ENCODE peak calls at places on chromosomes 16 and 17, in four cellular contexts. One of them, this sample, is unnamed.

GRCh38 chr16:11493531-11493929 is 93.2 kb downstream of the LITAF start:
- DNase-seq in neural progenitor cell: no peak
- DNase-seq in dorsolateral prefrontal cortex: no peak
- DNase-seq in IMR-90: no peak
- DNase-seq in this sample: no peak

GRCh38 chr17:6163632-6164319 is 93.6 kb downstream of the WSCD1 start:
- DNase-seq in neural progenitor cell: no peak
- DNase-seq in dorsolateral prefrontal cortex: peak; percentile 35
- DNase-seq in IMR-90: no peak
- DNase-seq in this sample: peak; percentile 26

GRCh38 chr16:2008009-2008526 is 1.6 kb downstream of the ZNF598 start:
- DNase-seq in neural progenitor cell: no peak
- DNase-seq in dorsolateral prefrontal cortex: no peak
- DNase-seq in IMR-90: peak; percentile 34
- DNase-seq in this sample: peak; percentile 86

GRCh38 chr16:75537795-75538194 is 1.9 kb upstream of the CHST5 start:
- DNase-seq in neural progenitor cell: no peak
- DNase-seq in dorsolateral prefrontal cortex: no peak
- DNase-seq in IMR-90: no peak
- DNase-seq in this sample: no peak

GRCh38 chr17:29148257-29148789 is 31.9 kb downstream of the MYO18A start:
- DNase-seq in neural progenitor cell: peak; percentile 33
- DNase-seq in dorsolateral prefrontal cortex: no peak
- DNase-seq in IMR-90: no peak
- DNase-seq in this sample: no peak

GRCh38 chr16:31519746-31520145 is 8.0 kb upstream of the AHSP start:
- DNase-seq in neural progenitor cell: peak; percentile 7
- DNase-seq in dorsolateral prefrontal cortex: no peak
- DNase-seq in IMR-90: no peak
- DNase-seq in this sample: no peak

GRCh38 chr17:1203111-1203966 is 23.6 kb upstream of the ABR start:
- DNase-seq in neural progenitor cell: peak; percentile 94
- DNase-seq in dorsolateral prefrontal cortex: no peak
- DNase-seq in IMR-90: peak; percentile 51
- DNase-seq in this sample: peak; percentile 50

GRCh38 chr17:76199466-76199865 is 40.8 kb downstream of the RNF157 start:
- DNase-seq in neural progenitor cell: no peak
- DNase-seq in dorsolateral prefrontal cortex: no peak
- DNase-seq in IMR-90: no peak
- DNase-seq in this sample: no peak

GRCh38 chr17:9022553-9023388 is 1.5 kb downstream of the NTN1 start:
- DNase-seq in neural progenitor cell: peak; percentile 68
- DNase-seq in dorsolateral prefrontal cortex: no peak
- DNase-seq in IMR-90: no peak
- DNase-seq in this sample: no peak

GRCh38 chr17:50604470-50604869 is 30.2 kb upstream of the ABCC3 start:
- DNase-seq in neural progenitor cell: no peak
- DNase-seq in dorsolateral prefrontal cortex: no peak
- DNase-seq in IMR-90: peak; percentile 28
- DNase-seq in this sample: no peak

GRCh38 chr17:64947146-64947545 is 27.9 kb upstream of the LRRC37A3 start:
- DNase-seq in neural progenitor cell: no peak
- DNase-seq in dorsolateral prefrontal cortex: no peak
- DNase-seq in IMR-90: peak; percentile 11
- DNase-seq in this sample: no peak

GRCh38 chr17:76657505-76658386 is 14.2 kb upstream of the ST6GALNAC1 start:
- DNase-seq in neural progenitor cell: no peak
- DNase-seq in dorsolateral prefrontal cortex: no peak
- DNase-seq in IMR-90: no peak
- DNase-seq in this sample: no peak

GRCh38 chr16:35144212-35144932 is 1685.0 kb downstream of the TP53TG3F start:
- DNase-seq in neural progenitor cell: no peak
- DNase-seq in dorsolateral prefrontal cortex: no peak
- DNase-seq in IMR-90: no peak
- DNase-seq in this sample: no peak

GRCh38 chr17:80427366-80428282 is 12.7 kb downstream of the ENDOV start:
- DNase-seq in neural progenitor cell: peak; percentile 69
- DNase-seq in dorsolateral prefrontal cortex: peak; percentile 75
- DNase-seq in IMR-90: no peak
- DNase-seq in this sample: no peak

GRCh38 chr17:6894206-6894528 is 62.6 kb upstream of the TEKT1 start:
- DNase-seq in neural progenitor cell: peak; percentile 68
- DNase-seq in dorsolateral prefrontal cortex: no peak
- DNase-seq in IMR-90: no peak
- DNase-seq in this sample: peak; percentile 35

GRCh38 chr17:78673395-78673794 is 96.2 kb upstream of the DNAH17 start:
- DNase-seq in neural progenitor cell: no peak
- DNase-seq in dorsolateral prefrontal cortex: no peak
- DNase-seq in IMR-90: no peak
- DNase-seq in this sample: no peak

GRCh38 chr17:17928422-17929386 is 43.5 kb downstream of the TOM1L2 start:
- DNase-seq in neural progenitor cell: no peak
- DNase-seq in dorsolateral prefrontal cortex: no peak
- DNase-seq in IMR-90: no peak
- DNase-seq in this sample: no peak

GRCh38 chr17:6548034-6548433 is 8.3 kb downstream of the PITPNM3 start:
- DNase-seq in neural progenitor cell: no peak
- DNase-seq in dorsolateral prefrontal cortex: no peak
- DNase-seq in IMR-90: no peak
- DNase-seq in this sample: no peak

GRCh38 chr16:1497014-1497598 is 3.9 kb downstream of the TELO2 start:
- DNase-seq in neural progenitor cell: no peak
- DNase-seq in dorsolateral prefrontal cortex: no peak
- DNase-seq in IMR-90: no peak
- DNase-seq in this sample: no peak

GRCh38 chr17:48629411-48629759 is 3.2 kb upstream of the HOXB9 start:
- DNase-seq in neural progenitor cell: no peak
- DNase-seq in dorsolateral prefrontal cortex: no peak
- DNase-seq in IMR-90: no peak
- DNase-seq in this sample: no peak
- H3K27me3 ChIP-seq in neural progenitor cell: peaks cover 100% of the 10 kb centered on the region
- H3K27me3 ChIP-seq in dorsolateral prefrontal cortex: peaks cover 99% of the 10 kb centered on the region
- H3K27me3 ChIP-seq in IMR-90: peaks cover 98% of the 10 kb centered on the region
- H3K27me3 ChIP-seq in this sample: peaks cover 89% of the 10 kb centered on the region

DNA sequence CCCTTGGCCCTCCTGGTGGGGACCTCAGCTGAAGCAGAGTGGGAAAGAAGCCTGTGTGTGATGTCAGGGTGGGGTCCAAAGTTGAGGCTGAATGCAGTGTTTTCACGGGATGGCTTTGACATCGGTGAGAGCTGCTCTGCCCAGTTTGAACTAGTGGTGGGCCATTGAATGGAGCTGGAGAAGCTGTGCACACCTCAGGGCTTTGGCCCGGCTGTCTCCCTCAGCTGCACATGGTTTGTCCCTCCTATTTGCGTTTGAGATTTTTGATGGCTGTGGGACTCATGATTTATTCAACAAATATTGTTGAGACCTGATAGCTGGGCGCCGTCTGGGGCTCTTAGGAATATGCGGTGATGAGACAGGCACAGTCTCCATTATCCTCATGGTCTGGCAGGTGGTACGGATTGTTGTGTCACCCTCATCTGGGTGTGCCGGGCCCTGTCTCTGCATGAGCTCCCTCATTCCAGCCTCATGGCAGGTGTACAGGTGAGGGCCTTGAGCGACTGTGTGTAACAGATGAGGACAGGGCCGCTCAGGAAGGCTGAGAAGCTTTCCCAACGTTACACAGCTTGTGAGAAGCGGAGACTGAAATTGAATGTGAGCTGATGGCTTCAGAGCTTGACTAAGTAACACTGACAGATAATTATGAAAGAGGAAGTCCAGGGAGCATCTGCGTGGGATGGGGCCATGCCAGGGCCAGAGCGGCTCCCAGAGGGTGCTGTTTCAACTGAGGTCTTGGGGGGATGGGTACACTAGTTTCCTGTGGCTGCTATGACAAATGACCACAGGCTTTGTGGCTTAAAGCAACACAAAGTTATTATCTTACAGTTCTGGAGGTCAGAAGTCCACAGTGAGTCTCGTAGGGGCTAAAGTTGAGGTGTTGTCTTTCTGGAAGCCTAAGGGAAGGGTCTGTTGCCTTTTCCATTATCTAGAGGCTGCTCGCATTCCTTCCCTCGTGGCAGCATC is 36.5 kb downstream of the CMIP start:
- DNase-seq in neural progenitor cell: no peak
- DNase-seq in dorsolateral prefrontal cortex: no peak
- DNase-seq in IMR-90: peak; percentile 22
- DNase-seq in this sample: no peak
- H3K4me3 ChIP-seq in neural progenitor cell: no peak overlapping the region
- H3K4me3 ChIP-seq in dorsolateral prefrontal cortex: no peak overlapping the region
- H3K4me3 ChIP-seq in IMR-90: no peak overlapping the region
- H3K4me3 ChIP-seq in this sample: no peak overlapping the region

GRCh38 chr17:70327279-70327678 is 157.9 kb downstream of the KCNJ2 start:
- DNase-seq in neural progenitor cell: no peak
- DNase-seq in dorsolateral prefrontal cortex: no peak
- DNase-seq in IMR-90: no peak
- DNase-seq in this sample: no peak

GRCh38 chr17:70332811-70333210 is 163.5 kb downstream of the KCNJ2 start:
- DNase-seq in neural progenitor cell: no peak
- DNase-seq in dorsolateral prefrontal cortex: no peak
- DNase-seq in IMR-90: no peak
- DNase-seq in this sample: no peak

GRCh38 chr17:70327723-70328122 is 158.4 kb downstream of the KCNJ2 start:
- DNase-seq in neural progenitor cell: no peak
- DNase-seq in dorsolateral prefrontal cortex: no peak
- DNase-seq in IMR-90: no peak
- DNase-seq in this sample: no peak

GRCh38 chr17:70332356-70332755 is 163.0 kb downstream of the KCNJ2 start:
- DNase-seq in neural progenitor cell: no peak
- DNase-seq in dorsolateral prefrontal cortex: no peak
- DNase-seq in IMR-90: no peak
- DNase-seq in this sample: no peak

DNA sequence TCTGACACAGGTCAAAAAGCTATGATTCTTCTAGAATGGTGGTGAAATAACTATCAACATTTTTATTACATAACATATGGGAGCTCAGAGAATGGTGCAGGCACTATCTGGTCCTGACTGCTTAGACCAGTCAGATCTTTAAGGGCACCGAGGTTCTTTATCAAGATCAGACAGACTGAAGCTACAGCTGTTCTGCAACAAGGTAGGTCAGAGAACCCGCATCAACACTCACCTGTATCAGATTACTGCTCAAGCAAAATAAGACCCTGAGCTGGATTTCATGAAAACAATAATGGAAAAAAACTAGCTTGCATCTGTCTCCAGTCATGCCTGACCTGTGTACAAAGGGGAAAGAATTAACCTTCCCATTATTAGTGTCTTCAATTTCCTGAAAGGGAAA is 160.4 kb downstream of the KCNJ2 start:
- DNase-seq in neural progenitor cell: no peak
- DNase-seq in dorsolateral prefrontal cortex: no peak
- DNase-seq in IMR-90: no peak
- DNase-seq in this sample: no peak
- H3K27me3 ChIP-seq in neural progenitor cell: no peaks in the 10 kb centered on the region
- H3K27me3 ChIP-seq in dorsolateral prefrontal cortex: no peaks in the 10 kb centered on the region
- H3K27me3 ChIP-seq in IMR-90: no peaks in the 10 kb centered on the region
- H3K27me3 ChIP-seq in this sample: no peaks in the 10 kb centered on the region

DNA sequence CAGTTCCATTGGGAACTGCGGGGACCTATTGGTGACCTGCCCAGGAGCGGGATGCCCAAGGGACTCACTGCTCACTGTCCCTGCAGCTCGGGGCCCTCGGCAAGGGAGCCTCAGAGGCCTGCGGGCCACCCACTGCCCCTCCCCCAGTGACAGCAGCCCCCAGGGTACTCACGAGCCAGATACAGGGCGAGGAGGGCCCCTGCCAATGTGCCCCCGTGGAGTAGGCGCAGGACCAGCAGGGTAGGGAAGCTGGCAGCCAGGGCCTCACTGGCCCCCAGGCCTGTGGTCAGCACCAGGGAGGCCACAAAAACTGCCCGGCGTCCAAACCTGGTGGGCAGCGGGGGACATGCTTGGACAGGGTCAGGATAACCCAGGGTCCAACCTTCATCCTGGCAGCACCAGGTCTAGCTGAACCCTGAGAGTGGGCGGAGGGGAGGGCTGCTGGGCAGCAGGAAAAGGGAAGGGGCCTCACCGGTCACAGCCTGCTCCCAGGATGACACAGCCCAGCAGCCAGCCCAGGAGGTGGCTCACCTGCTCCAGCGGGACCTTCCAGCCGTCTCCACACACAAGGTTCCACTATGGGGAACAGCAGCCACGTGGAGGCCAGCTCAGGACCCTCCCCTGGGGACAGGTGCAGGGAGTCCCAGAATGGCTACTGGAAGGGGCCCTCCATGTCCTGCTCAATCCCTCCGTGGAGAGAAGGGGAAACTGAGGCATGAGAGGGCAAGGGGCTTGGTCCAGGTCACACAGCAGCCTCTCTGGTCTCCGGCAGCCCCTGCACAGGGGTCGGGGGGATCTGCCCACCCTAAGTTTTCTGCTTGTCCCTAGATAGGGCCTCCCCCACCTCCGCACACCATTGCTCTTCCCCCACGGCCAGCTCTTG is 855 bp downstream of the SLC22A31 start:
- DNase-seq in neural progenitor cell: no peak
- DNase-seq in dorsolateral prefrontal cortex: no peak
- DNase-seq in IMR-90: no peak
- DNase-seq in this sample: no peak
- H3K4me3 ChIP-seq in neural progenitor cell: no peak overlapping the region
- H3K4me3 ChIP-seq in dorsolateral prefrontal cortex: no peak overlapping the region
- H3K4me3 ChIP-seq in IMR-90: no peak overlapping the region
- H3K4me3 ChIP-seq in this sample: no peak overlapping the region

GRCh38 chr17:16190703-16191360 is 24.5 kb downstream of the NCOR1 start:
- DNase-seq in neural progenitor cell: no peak
- DNase-seq in dorsolateral prefrontal cortex: no peak
- DNase-seq in IMR-90: no peak
- DNase-seq in this sample: no peak
- H3K27me3 ChIP-seq in neural progenitor cell: no peaks in the 10 kb centered on the region
- H3K27me3 ChIP-seq in dorsolateral prefrontal cortex: no peaks in the 10 kb centered on the region
- H3K27me3 ChIP-seq in IMR-90: no peaks in the 10 kb centered on the region
- H3K27me3 ChIP-seq in this sample: no peaks in the 10 kb centered on the region

GRCh38 chr16:54135361-54136275 is 151.0 kb downstream of the IRX3 start:
- DNase-seq in neural progenitor cell: no peak
- DNase-seq in dorsolateral prefrontal cortex: no peak
- DNase-seq in IMR-90: peak; percentile 68
- DNase-seq in this sample: peak; percentile 81
- H3K4me3 ChIP-seq in neural progenitor cell: no peak overlapping the region
- H3K4me3 ChIP-seq in dorsolateral prefrontal cortex: no peak overlapping the region
- H3K4me3 ChIP-seq in IMR-90: no peak overlapping the region
- H3K4me3 ChIP-seq in this sample: no peak overlapping the region